ENCODE peak calls at places on chromosomes 5 and 9, in six cellular contexts. S is H1; K is endodermal cell; Q is AG10803; V is CD8-positive, alpha-beta T cell; W is RWPE1. H is an unnamed sample.
A peak's percentile ranks its signal among the peaks of the same experiment; 100 is the strongest.

GRCh38 chr5:176692835-176693476 is 45.7 kb downstream of the TSPAN17 start:
- DNase-seq in S (no peak), K (no peak), Q (no peak), V (no peak), W (no peak), H (no peak)

GRCh38 chr5:149963722-149964121 is 3.2 kb downstream of the SLC26A2 start:
- DNase-seq in S (no peak), K (no peak), Q (no peak), V (no peak), W (no peak), H (no peak)

GRCh38 chr9:115849679-115850412 is 303.7 kb upstream of the PAPPA start:
- DNase-seq in S (no peak), K (no peak), Q (peak; percentile 90), V (no peak), W (no peak), H (no peak)

GRCh38 chr9:16652511-16653101 is 217.9 kb downstream of the BNC2 start:
- DNase-seq in S (no peak), K (no peak), Q (no peak), V (no peak), W (no peak), H (no peak)

GRCh38 chr5:72523960-72524582 is 16.9 kb upstream of the ZNF366 start:
- DNase-seq in S (no peak), K (no peak), Q (peak; percentile 91), V (no peak), W (peak; percentile 52), H (peak; percentile 78)

GRCh38 chr9:130034570-130034969 is 8.4 kb downstream of the FNBP1 start:
- DNase-seq in S (no peak), K (no peak), Q (peak; percentile 65), V (no peak), W (no peak), H (peak; percentile 34)

GRCh38 chr5:66643383-66643782 is 47.2 kb downstream of the MAST4 start:
- DNase-seq in S (no peak), K (no peak), Q (no peak), V (no peak), W (no peak), H (no peak)

GRCh38 chr5:65157906-65158603 is 323.7 kb downstream of the ADAMTS6 start:
- DNase-seq in S (no peak), K (no peak), Q (no peak), V (no peak), W (no peak), H (no peak)

GRCh38 chr9:70466976-70467551 is 52.6 kb upstream of the KLF9 start:
- DNase-seq in S (no peak), K (no peak), Q (peak; percentile 79), V (no peak), W (peak; percentile 55), H (peak; percentile 65)

GRCh38 chr5:13276143-13276542 is 668.3 kb downstream of the DNAH5 start:
- DNase-seq in S (no peak), K (no peak), Q (no peak), V (no peak), W (no peak), H (no peak)

GRCh38 chr9:127603226-127603625 is 8.9 kb upstream of the STXBP1 start:
- DNase-seq in S (no peak), K (no peak), Q (no peak), V (no peak), W (no peak), H (no peak)

GRCh38 chr5:149333711-149334443 is 11.4 kb upstream of the GRPEL2 start:
- DNase-seq in S (no peak), K (no peak), Q (peak; percentile 35), V (no peak), W (no peak), H (no peak)

GRCh38 chr5:35869705-35870277 is 13.1 kb downstream of the IL7R start:
- DNase-seq in S (no peak), K (no peak), Q (no peak), V (no peak), W (no peak), H (no peak)

GRCh38 chr9:130229759-130230158 is 35.8 kb upstream of the HMCN2 start:
- DNase-seq in S (no peak), K (no peak), Q (no peak), V (no peak), W (no peak), H (no peak)

GRCh38 chr5:149860801-149861322 is 83.7 kb downstream of the PDE6A start:
- DNase-seq in S (no peak), K (no peak), Q (no peak), V (no peak), W (peak; percentile 85), H (peak; percentile 94)

GRCh38 chr9:99296375-99296951 is 74.4 kb downstream of the SEC61B start:
- DNase-seq in S (no peak), K (no peak), Q (no peak), V (peak; percentile 56), W (no peak), H (no peak)

GRCh38 chr9:11933926-11934325 is 759.3 kb upstream of the TYRP1 start:
- DNase-seq in S (no peak), K (no peak), Q (peak; percentile 87), V (no peak), W (peak; percentile 31), H (peak; percentile 78)

GRCh38 chr5:31854181-31854624 is 215.3 kb downstream of the PDZD2 start:
- DNase-seq in S (peak; percentile 68), K (peak; percentile 85), Q (peak; percentile 6), V (no peak), W (peak; percentile 82), H (peak; percentile 53)

GRCh38 chr9:130185494-130186005 is 13.3 kb downstream of the NCS1 start:
- DNase-seq in S (no peak), K (no peak), Q (no peak), V (no peak), W (no peak), H (no peak)

GRCh38 chr9:107792006-107792405 is 302.4 kb upstream of the KLF4 start:
- DNase-seq in S (no peak), K (no peak), Q (no peak), V (no peak), W (no peak), H (no peak)

GRCh38 chr5:106097308-106097707 is 1573.4 kb downstream of the EFNA5 start:
- DNase-seq in S (no peak), K (no peak), Q (no peak), V (no peak), W (no peak), H (peak; percentile 14)

GRCh38 chr9:20728493-20729220 is 44.6 kb downstream of the FOCAD start:
- DNase-seq in S (no peak), K (no peak), Q (peak; percentile 25), V (no peak), W (no peak), H (peak; percentile 53)

GRCh38 chr5:154456540-154456939 is 10.7 kb downstream of the SAP30L start:
- DNase-seq in S (no peak), K (no peak), Q (no peak), V (no peak), W (no peak), H (no peak)

GRCh38 chr9:136926154-136926704 is 18.3 kb downstream of the FBXW5 start:
- DNase-seq in S (no peak), K (no peak), Q (no peak), V (no peak), W (no peak), H (no peak)

GRCh38 chr5:135191084-135191826 is 157.2 kb upstream of the PITX1 start:
- DNase-seq in S (peak; percentile 92), K (peak; percentile 98), Q (peak; percentile 53), V (peak; percentile 60), W (peak; percentile 83), H (peak; percentile 90)

GRCh38 chr9:136403538-136403914 is 3.6 kb upstream of the SNAPC4 start:
- DNase-seq in S (no peak), K (no peak), Q (no peak), V (peak; percentile 81), W (no peak), H (no peak)

GRCh38 chr9:137407590-137408300 is 15.2 kb downstream of the EXD3 start:
- DNase-seq in S (no peak), K (no peak), Q (peak; percentile 13), V (no peak), W (no peak), H (no peak)

GRCh38 chr9:23665635-23666034 is 160.4 kb downstream of the ELAVL2 start:
- DNase-seq in S (no peak), K (no peak), Q (no peak), V (no peak), W (no peak), H (no peak)

GRCh38 chr9:7489018-7489417 is 310.6 kb downstream of the DMAC1 start:
- DNase-seq in S (no peak), K (no peak), Q (no peak), V (no peak), W (no peak), H (peak; percentile 70)

GRCh38 chr5:139648205-139649081 is at the start of gene CXXC5:
- DNase-seq in S (peak; percentile 90), K (peak; percentile 94), Q (peak; percentile 92), V (peak; percentile 59), W (peak; percentile 64), H (peak; percentile 79)
- TF ChIP-seq CTCF in S (no peak), K (peak; percentile 14), Q (no peak), V (no peak), W (no peak), H (no peak)

GRCh38 chr5:52995095-52995494 is 5.9 kb downstream of the ITGA2 start:
- DNase-seq in S (no peak), K (no peak), Q (no peak), V (no peak), W (no peak), H (no peak)
- TF ChIP-seq CTCF in S (no peak), K (no peak), Q (no peak), V (no peak), W (no peak), H (no peak)

DNA sequence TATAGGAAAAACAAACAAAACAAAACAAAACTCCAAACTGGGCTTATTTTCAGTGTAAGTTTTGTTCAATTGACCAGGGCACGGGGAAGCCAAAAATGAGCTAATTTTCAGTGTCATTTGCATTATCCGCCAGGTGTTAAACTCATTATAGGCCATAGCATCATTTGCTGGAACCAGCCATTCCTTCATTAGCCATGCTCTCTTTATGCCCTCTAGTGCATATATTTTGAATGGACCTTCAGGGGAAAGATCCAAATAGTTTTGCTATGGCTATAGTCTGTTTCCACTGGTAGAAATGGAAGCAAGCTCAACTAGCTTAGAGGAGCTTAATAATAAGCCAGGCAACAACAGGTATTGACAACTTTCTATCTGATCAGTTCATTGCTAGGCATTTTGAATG is 1205.3 kb upstream of the DMAC1 start:
- DNase-seq in S (no peak), K (no peak), Q (no peak), V (no peak), W (no peak), H (no peak)
- TF ChIP-seq CTCF in S (peak; percentile 35), K (peak; percentile 60), Q (no peak), V (no peak), W (no peak), H (no peak)

DNA sequence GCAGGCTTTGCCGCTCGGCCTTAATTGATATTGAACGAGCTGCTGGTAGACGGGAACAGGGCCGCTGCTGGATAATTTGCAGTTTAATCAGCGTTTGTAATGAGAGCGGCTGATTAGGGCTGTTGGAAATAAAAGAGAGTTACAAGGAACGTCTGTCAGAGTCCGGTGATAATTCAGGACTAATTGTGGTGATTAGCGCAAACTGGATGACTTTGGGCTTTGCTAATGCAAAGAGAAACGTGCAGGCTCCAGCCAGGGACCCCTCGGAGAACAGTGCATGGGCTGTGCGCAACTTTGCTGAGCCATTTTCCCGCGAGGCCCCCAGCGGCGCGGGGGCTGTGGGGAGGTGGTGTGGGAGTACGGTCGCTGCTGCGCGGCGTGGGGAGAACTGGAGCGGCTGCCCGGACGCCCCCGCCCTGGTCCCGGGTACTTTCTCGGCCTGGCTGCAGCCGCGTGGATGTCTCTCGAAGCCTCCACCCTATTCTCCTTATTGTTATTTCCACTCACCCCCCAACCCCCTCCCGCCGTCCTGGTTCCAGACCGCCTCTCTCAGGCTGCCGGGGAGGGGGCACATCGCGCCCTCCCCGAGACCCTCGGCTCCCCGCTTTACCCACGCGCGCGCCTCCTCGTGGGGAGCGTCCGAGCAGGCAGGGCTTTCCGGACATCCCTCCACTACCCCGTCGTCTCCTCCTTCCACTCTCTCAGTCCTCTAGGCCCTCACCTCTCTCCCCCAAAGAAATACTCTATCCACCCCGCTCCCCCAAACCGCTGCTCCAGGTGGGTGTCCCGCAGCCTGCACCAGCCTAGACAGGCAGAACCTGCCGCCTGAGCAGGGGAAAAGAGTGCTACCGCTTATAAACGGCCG is 68.5 kb upstream of the TBCA start:
- DNase-seq in S (no peak), K (peak; percentile 63), Q (no peak), V (no peak), W (no peak), H (no peak)
- TF ChIP-seq CTCF in S (no peak), K (no peak), Q (no peak), V (no peak), W (no peak), H (no peak)

H was measured in MCF 10A.